ENCODE peak calls at places on chromosomes 4 and X, in seven cellular contexts. Y, S, X, Q, C, A and B are unnamed samples.

GRCh38 chr4:85402371-85402770 is 72.6 kb upstream of the ARHGAP24 start:
- DNase-seq in Y (no peak), S (no peak), X (no peak), Q (no peak), C (no peak), A (no peak), B (no peak)

GRCh38 chrX:1327651-1328304 is 8.8 kb upstream of the IL3RA start:
- DNase-seq in Y (peak), S (no peak), X (peak), Q (no peak), C (no peak), A (no peak), B (no peak)

GRCh38 chr4:184251680-184252000 is 34.0 kb upstream of the ENPP6 start:
- DNase-seq in Y (no peak), S (no peak), X (no peak), Q (no peak), C (no peak), A (no peak), B (no peak)

GRCh38 chr4:48343531-48343930 is 2.2 kb downstream of the SLAIN2 start:
- DNase-seq in Y (no peak), S (no peak), X (no peak), Q (no peak), C (no peak), A (no peak), B (no peak)

GRCh38 chr4:75048208-75048879 is 115.4 kb downstream of the PARM1 start:
- DNase-seq in Y (no peak), S (no peak), X (no peak), Q (no peak), C (no peak), A (no peak), B (peak)

GRCh38 chrX:14064632-14065432 is 35.1 kb upstream of the GEMIN8 start:
- DNase-seq in Y (no peak), S (peak), X (no peak), Q (no peak), C (no peak), A (no peak), B (no peak)

GRCh38 chrX:9562851-9563250 is 98.0 kb downstream of the TBL1X start:
- DNase-seq in Y (no peak), S (no peak), X (no peak), Q (no peak), C (no peak), A (no peak), B (no peak)

GRCh38 chrX:74343970-74344622 is 40.1 kb downstream of the ZCCHC13 start:
- DNase-seq in Y (peak), S (peak), X (peak), Q (peak), C (peak), A (peak), B (peak)

GRCh38 chrX:12903646-12904045 is 2.8 kb upstream of the TLR8 start:
- DNase-seq in Y (no peak), S (no peak), X (no peak), Q (no peak), C (no peak), A (no peak), B (no peak)

GRCh38 chrX:109614951-109615350 is 10.0 kb downstream of the KCNE5 start:
- DNase-seq in Y (no peak), S (no peak), X (no peak), Q (no peak), C (no peak), A (no peak), B (no peak)

GRCh38 chr4:173371292-173372192 is 788 bp downstream of the SAP30 start:
- DNase-seq in Y (peak), S (peak), X (peak), Q (peak), C (peak), A (peak), B (no peak)

GRCh38 chr4:129144755-129145206 is 48.8 kb downstream of the C4orf33 start:
- DNase-seq in Y (no peak), S (no peak), X (no peak), Q (no peak), C (no peak), A (no peak), B (no peak)

GRCh38 chr4:76377922-76378321 is 43.0 kb downstream of the CCDC158 start:
- DNase-seq in Y (peak), S (peak), X (peak), Q (no peak), C (peak), A (no peak), B (peak)